ENCODE peak calls at places on chromosomes 2 and 18, in six cellular contexts. One of them, this sample, is unnamed. For H3K4me1, the result is how much of the 10 kb centered on the place peaks cover.

GRCh38 chr18:61322265-61322873 is 10.9 kb upstream of the CDH20 start:
- DNase-seq in IMR-90: peak
- DNase-seq in gastrocnemius medialis: no peak
- DNase-seq in A549: peak
- DNase-seq in uterus: peak
- DNase-seq in transverse colon: peak
- DNase-seq in this sample: peak

GRCh38 chr2:67169417-67170140 is 227.6 kb upstream of the ETAA1 start:
- DNase-seq in IMR-90: peak
- DNase-seq in gastrocnemius medialis: no peak
- DNase-seq in A549: no peak
- DNase-seq in uterus: no peak
- DNase-seq in transverse colon: no peak
- DNase-seq in this sample: no peak

GRCh38 chr2:204282525-204282924 is 262.8 kb upstream of the PARD3B start:
- DNase-seq in IMR-90: no peak
- DNase-seq in gastrocnemius medialis: no peak
- DNase-seq in A549: no peak
- DNase-seq in uterus: no peak
- DNase-seq in transverse colon: peak
- DNase-seq in this sample: no peak

GRCh38 chr2:71526975-71527374 is 73.6 kb downstream of the DYSF start:
- DNase-seq in IMR-90: no peak
- DNase-seq in gastrocnemius medialis: no peak
- DNase-seq in A549: no peak
- DNase-seq in uterus: no peak
- DNase-seq in transverse colon: no peak
- DNase-seq in this sample: no peak

GRCh38 chr2:202109737-202110184 is 36.7 kb downstream of the KIAA2012 start:
- DNase-seq in IMR-90: peak
- DNase-seq in gastrocnemius medialis: peak
- DNase-seq in A549: no peak
- DNase-seq in uterus: peak
- DNase-seq in transverse colon: no peak
- DNase-seq in this sample: no peak

GRCh38 chr2:121185571-121186074 is 99.4 kb downstream of the TFCP2L1 start:
- DNase-seq in IMR-90: no peak
- DNase-seq in gastrocnemius medialis: peak
- DNase-seq in A549: no peak
- DNase-seq in uterus: no peak
- DNase-seq in transverse colon: no peak
- DNase-seq in this sample: no peak

GRCh38 chr2:46943881-46944798 is 28.5 kb upstream of the MCFD2 start:
- DNase-seq in IMR-90: no peak
- DNase-seq in gastrocnemius medialis: no peak
- DNase-seq in A549: no peak
- DNase-seq in uterus: no peak
- DNase-seq in transverse colon: no peak
- DNase-seq in this sample: no peak

GRCh38 chr2:42045956-42046748 is 1.7 kb upstream of the PKDCC start:
- DNase-seq in IMR-90: no peak
- DNase-seq in gastrocnemius medialis: no peak
- DNase-seq in A549: no peak
- DNase-seq in uterus: no peak
- DNase-seq in transverse colon: no peak
- DNase-seq in this sample: peak

GRCh38 chr2:143026411-143027054 is 102.7 kb upstream of the ARHGAP15 start:
- DNase-seq in IMR-90: no peak
- DNase-seq in gastrocnemius medialis: peak
- DNase-seq in A549: no peak
- DNase-seq in uterus: no peak
- DNase-seq in transverse colon: no peak
- DNase-seq in this sample: no peak

GRCh38 chr2:33110461-33110860 is 163.7 kb downstream of the LTBP1 start:
- DNase-seq in IMR-90: peak
- DNase-seq in gastrocnemius medialis: no peak
- DNase-seq in A549: no peak
- DNase-seq in uterus: no peak
- DNase-seq in transverse colon: no peak
- DNase-seq in this sample: no peak

GRCh38 chr2:241852116-241852980 is 6.3 kb downstream of the PDCD1 start:
- DNase-seq in IMR-90: no peak
- DNase-seq in gastrocnemius medialis: no peak
- DNase-seq in A549: no peak
- DNase-seq in uterus: peak
- DNase-seq in transverse colon: no peak
- DNase-seq in this sample: peak

GRCh38 chr2:167844714-167845530 is 402.5 kb downstream of the STK39 start:
- DNase-seq in IMR-90: no peak
- DNase-seq in gastrocnemius medialis: no peak
- DNase-seq in A549: no peak
- DNase-seq in uterus: no peak
- DNase-seq in transverse colon: peak
- DNase-seq in this sample: no peak

GRCh38 chr2:88897718-88898117 is 206.2 kb downstream of the RPIA start:
- DNase-seq in IMR-90: no peak
- DNase-seq in gastrocnemius medialis: no peak
- DNase-seq in A549: no peak
- DNase-seq in uterus: no peak
- DNase-seq in transverse colon: no peak
- DNase-seq in this sample: no peak

GRCh38 chr2:79327460-79327859 is 167.9 kb upstream of the REG3A start:
- DNase-seq in IMR-90: no peak
- DNase-seq in gastrocnemius medialis: no peak
- DNase-seq in A549: no peak
- DNase-seq in uterus: no peak
- DNase-seq in transverse colon: no peak
- DNase-seq in this sample: no peak

GRCh38 chr18:59056706-59057492 is 82.8 kb upstream of the SEC11C start:
- DNase-seq in IMR-90: peak
- DNase-seq in gastrocnemius medialis: peak
- DNase-seq in A549: no peak
- DNase-seq in uterus: peak
- DNase-seq in transverse colon: peak
- DNase-seq in this sample: peak

GRCh38 chr2:26298286-26298637 is 47.7 kb upstream of the SELENOI start:
- DNase-seq in IMR-90: no peak
- DNase-seq in gastrocnemius medialis: no peak
- DNase-seq in A549: no peak
- DNase-seq in uterus: no peak
- DNase-seq in transverse colon: no peak
- DNase-seq in this sample: no peak

GRCh38 chr18:44897445-44898215 is 216.9 kb downstream of the SETBP1 start:
- DNase-seq in IMR-90: no peak
- DNase-seq in gastrocnemius medialis: no peak
- DNase-seq in A549: no peak
- DNase-seq in uterus: no peak
- DNase-seq in transverse colon: no peak
- DNase-seq in this sample: no peak

GRCh38 chr2:96907405-96908041 is 37.6 kb upstream of the SEMA4C start:
- DNase-seq in IMR-90: peak
- DNase-seq in gastrocnemius medialis: peak
- DNase-seq in A549: no peak
- DNase-seq in uterus: peak
- DNase-seq in transverse colon: peak
- DNase-seq in this sample: peak

GRCh38 chr2:8641516-8641915 is 40.3 kb upstream of the ID2 start:
- DNase-seq in IMR-90: no peak
- DNase-seq in gastrocnemius medialis: no peak
- DNase-seq in A549: no peak
- DNase-seq in uterus: no peak
- DNase-seq in transverse colon: no peak
- DNase-seq in this sample: no peak

GRCh38 chr18:39935598-39935997 is 2019.4 kb upstream of the PIK3C3 start:
- DNase-seq in IMR-90: no peak
- DNase-seq in gastrocnemius medialis: no peak
- DNase-seq in A549: no peak
- DNase-seq in uterus: no peak
- DNase-seq in transverse colon: no peak
- DNase-seq in this sample: no peak

GRCh38 chr2:131029812-131030211 is 63.4 kb downstream of the FAM168B start:
- DNase-seq in IMR-90: no peak
- DNase-seq in gastrocnemius medialis: no peak
- DNase-seq in A549: no peak
- DNase-seq in uterus: no peak
- DNase-seq in transverse colon: no peak
- DNase-seq in this sample: no peak

GRCh38 chr2:172578054-172578453 is 22.2 kb downstream of the PDK1 start:
- DNase-seq in IMR-90: peak
- DNase-seq in gastrocnemius medialis: no peak
- DNase-seq in A549: no peak
- DNase-seq in uterus: no peak
- DNase-seq in transverse colon: no peak
- DNase-seq in this sample: no peak

DNA sequence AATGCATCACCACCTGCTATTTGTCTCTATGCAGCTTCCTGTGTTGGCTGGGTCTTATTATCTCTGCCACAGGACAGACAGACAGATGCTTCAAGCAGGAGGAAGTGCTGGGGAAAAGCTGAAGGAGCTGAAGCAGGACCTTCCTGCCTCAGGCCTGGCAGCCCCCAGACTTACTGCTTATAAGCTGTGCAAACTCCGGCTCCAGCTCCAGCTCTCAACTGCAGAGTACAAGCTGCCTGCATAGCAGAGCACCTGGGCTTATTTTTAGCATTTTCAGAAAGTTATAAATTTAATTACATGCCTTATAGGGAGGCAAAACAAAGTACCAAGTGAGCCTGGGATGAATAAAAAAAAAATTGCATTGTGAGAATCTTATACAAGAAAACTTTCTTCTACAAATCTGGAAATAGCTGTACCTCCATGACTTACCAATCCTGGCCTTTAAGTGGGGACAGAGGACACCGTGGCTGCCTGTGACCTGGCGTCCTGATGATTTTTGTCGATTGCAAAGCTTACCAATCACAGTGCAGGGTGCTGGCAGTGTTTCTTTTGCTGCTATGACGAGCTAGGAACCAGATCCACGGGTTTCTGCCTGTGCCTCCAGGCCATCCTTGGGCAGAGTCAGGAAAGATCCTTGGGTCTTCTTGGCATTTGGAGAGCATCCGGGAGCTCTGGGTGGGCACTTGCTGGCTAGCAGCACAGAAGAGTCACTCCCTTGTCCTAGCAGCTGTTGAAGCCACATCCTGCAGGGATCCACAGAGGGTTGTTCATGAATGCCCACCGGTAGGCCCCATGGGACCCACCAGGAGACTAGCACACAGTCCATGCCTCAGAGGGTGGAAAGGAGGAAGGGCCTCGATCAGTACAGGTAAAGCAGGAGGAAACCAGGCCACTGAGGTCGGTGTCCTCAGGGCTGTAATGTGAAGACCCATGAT is 206.1 kb downstream of the SEPTIN10 start:
- DNase-seq in IMR-90: no peak
- DNase-seq in gastrocnemius medialis: no peak
- DNase-seq in A549: no peak
- DNase-seq in uterus: no peak
- DNase-seq in transverse colon: no peak
- DNase-seq in this sample: no peak
- H3K4me1 ChIP-seq in IMR-90: under half
- H3K4me1 ChIP-seq in gastrocnemius medialis: under half
- H3K4me1 ChIP-seq in A549: under half
- H3K4me1 ChIP-seq in uterus: under half
- H3K4me1 ChIP-seq in transverse colon: under half
- H3K4me1 ChIP-seq in this sample: under half

DNA sequence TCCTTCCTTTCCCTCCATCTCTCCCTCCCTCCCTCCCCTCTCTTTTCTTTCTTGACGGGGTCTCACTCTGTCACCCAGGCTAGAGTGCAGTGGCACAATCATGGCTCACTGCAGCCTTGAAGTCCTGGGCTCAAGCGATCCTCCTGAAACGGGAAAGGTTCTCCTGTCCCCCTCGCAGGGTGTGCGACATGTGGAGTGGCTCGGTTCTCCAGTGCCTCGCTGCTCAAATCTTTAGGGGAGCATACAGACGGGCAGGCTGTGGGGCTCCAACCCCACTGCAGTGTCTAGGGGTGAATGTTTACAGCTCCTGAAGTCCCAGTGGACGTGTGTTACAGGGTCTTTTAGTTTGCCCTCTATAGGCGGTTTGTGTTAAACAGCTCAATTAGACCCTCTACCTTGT is 74.0 kb downstream of the MEX3C start:
- DNase-seq in IMR-90: no peak
- DNase-seq in gastrocnemius medialis: no peak
- DNase-seq in A549: no peak
- DNase-seq in uterus: no peak
- DNase-seq in transverse colon: no peak
- DNase-seq in this sample: no peak
- H3K4me1 ChIP-seq in IMR-90: under half
- H3K4me1 ChIP-seq in gastrocnemius medialis: under half
- H3K4me1 ChIP-seq in A549: under half
- H3K4me1 ChIP-seq in uterus: under half
- H3K4me1 ChIP-seq in transverse colon: under half
- H3K4me1 ChIP-seq in this sample: under half

DNA sequence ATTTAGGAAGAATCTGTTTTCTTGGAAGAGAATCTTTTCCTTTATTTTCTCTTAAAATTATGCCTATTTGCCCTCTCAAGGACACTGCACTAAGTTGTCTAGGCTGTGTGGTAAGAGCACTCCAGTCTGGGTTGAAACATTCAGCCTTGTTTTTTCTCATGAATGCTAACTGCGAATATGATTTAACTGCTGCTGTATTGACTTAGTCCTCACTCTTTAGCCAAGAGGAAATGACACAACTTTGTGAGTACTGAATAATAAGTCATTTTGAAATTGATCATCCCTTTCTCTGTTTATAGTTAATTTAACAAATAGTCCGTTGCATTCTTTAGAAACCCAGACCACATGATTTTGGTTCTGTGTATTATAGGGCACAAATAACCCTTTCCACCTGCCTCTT is 4.5 kb upstream of the RND3 start:
- DNase-seq in IMR-90: peak
- DNase-seq in gastrocnemius medialis: no peak
- DNase-seq in A549: no peak
- DNase-seq in uterus: no peak
- DNase-seq in transverse colon: no peak
- DNase-seq in this sample: no peak
- H3K4me1 ChIP-seq in IMR-90: under half
- H3K4me1 ChIP-seq in gastrocnemius medialis: under half
- H3K4me1 ChIP-seq in A549: half or more
- H3K4me1 ChIP-seq in uterus: under half
- H3K4me1 ChIP-seq in transverse colon: under half
- H3K4me1 ChIP-seq in this sample: under half

DNA sequence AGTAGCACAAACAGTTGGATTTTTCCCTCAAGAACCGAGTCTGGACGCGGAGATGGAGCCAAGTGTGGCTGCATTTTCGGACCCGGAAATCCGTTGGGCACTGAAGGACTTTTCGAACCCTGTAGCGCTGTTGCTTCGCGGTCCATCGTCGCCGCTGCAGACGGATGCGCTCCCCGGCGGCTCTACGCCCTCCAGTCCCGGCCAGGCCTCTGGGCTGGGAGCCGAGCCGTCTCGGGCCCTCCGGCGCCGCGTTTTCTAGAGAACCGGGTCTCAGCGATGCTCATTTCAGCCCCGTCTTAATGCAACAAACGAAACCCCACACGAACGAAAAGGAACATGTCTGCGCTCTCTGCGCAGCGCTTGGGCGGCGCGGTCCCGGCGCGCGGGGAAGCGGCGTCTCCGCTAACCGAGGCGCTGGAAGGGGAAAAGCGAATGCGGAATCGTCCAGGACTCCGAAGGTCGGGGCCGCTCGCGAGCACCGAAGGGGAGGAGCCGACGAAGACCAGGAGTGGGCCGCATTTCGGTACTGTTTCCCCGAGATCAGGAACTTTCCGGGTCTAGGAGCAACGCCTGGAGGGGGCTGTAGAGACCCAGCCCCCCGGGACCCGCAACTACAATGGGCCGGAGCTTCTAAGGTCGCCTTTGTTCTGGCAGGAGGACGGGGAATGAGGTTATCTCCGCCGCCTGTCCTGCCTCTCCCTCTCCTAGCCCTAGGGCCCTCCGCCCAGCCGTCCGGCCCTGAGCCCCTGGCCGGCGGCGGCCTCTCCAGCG is 3.2 kb downstream of the EMX1 start:
- DNase-seq in IMR-90: peak
- DNase-seq in gastrocnemius medialis: no peak
- DNase-seq in A549: no peak
- DNase-seq in uterus: no peak
- DNase-seq in transverse colon: no peak
- DNase-seq in this sample: no peak
- H3K4me1 ChIP-seq in IMR-90: under half
- H3K4me1 ChIP-seq in gastrocnemius medialis: under half
- H3K4me1 ChIP-seq in A549: under half
- H3K4me1 ChIP-seq in uterus: under half
- H3K4me1 ChIP-seq in transverse colon: under half
- H3K4me1 ChIP-seq in this sample: under half

This sample was measured in ovary.